ENCODE peak calls at places on chromosome 20, in five cellular contexts. One of them, this sample, is unnamed.
A peak's percentile ranks its signal among the peaks of the same experiment; 100 is the strongest.

GRCh38 chr20:47133809-47134456 is 222.6 kb downstream of the ZMYND8 start:
- DNase-seq in Panc1: no peak
- DNase-seq in stomach: no peak
- DNase-seq in breast epithelium: no peak
- DNase-seq in cardiac muscle cell: no peak
- DNase-seq in this sample: no peak

GRCh38 chr20:37384683-37385174 is 38.8 kb downstream of the SRC start:
- DNase-seq in Panc1: no peak
- DNase-seq in stomach: peak; percentile 69
- DNase-seq in breast epithelium: peak; percentile 61
- DNase-seq in cardiac muscle cell: peak; percentile 74
- DNase-seq in this sample: no peak

GRCh38 chr20:50635676-50636600 is 55.4 kb downstream of the RIPOR3 start:
- DNase-seq in Panc1: peak; percentile 59
- DNase-seq in stomach: peak; percentile 81
- DNase-seq in breast epithelium: peak; percentile 62
- DNase-seq in cardiac muscle cell: peak; percentile 88
- DNase-seq in this sample: peak; percentile 53

GRCh38 chr20:50399003-50399916 is 110.9 kb upstream of the PTPN1 start:
- DNase-seq in Panc1: no peak
- DNase-seq in stomach: peak; percentile 51
- DNase-seq in breast epithelium: no peak
- DNase-seq in cardiac muscle cell: peak; percentile 88
- DNase-seq in this sample: no peak

GRCh38 chr20:4809707-4810106 is 88.0 kb downstream of the PRND start:
- DNase-seq in Panc1: no peak
- DNase-seq in stomach: no peak
- DNase-seq in breast epithelium: no peak
- DNase-seq in cardiac muscle cell: no peak
- DNase-seq in this sample: no peak

GRCh38 chr20:49579874-49580817 is 12.2 kb upstream of the PTGIS start:
- DNase-seq in Panc1: no peak
- DNase-seq in stomach: no peak
- DNase-seq in breast epithelium: no peak
- DNase-seq in cardiac muscle cell: no peak
- DNase-seq in this sample: no peak

GRCh38 chr20:57683876-57684275 is 25.9 kb downstream of the PMEPA1 start:
- DNase-seq in Panc1: no peak
- DNase-seq in stomach: no peak
- DNase-seq in breast epithelium: no peak
- DNase-seq in cardiac muscle cell: no peak
- DNase-seq in this sample: no peak

GRCh38 chr20:21693322-21693721 is 12.1 kb upstream of the PAX1 start:
- DNase-seq in Panc1: no peak
- DNase-seq in stomach: no peak
- DNase-seq in breast epithelium: no peak
- DNase-seq in cardiac muscle cell: peak; percentile 36
- DNase-seq in this sample: peak; percentile 5

GRCh38 chr20:15658295-15658694 is 915.0 kb downstream of the KIF16B start:
- DNase-seq in Panc1: no peak
- DNase-seq in stomach: no peak
- DNase-seq in breast epithelium: no peak
- DNase-seq in cardiac muscle cell: no peak
- DNase-seq in this sample: no peak

GRCh38 chr20:64048402-64049044 is 916 bp downstream of the SOX18 start:
- DNase-seq in Panc1: no peak
- DNase-seq in stomach: no peak
- DNase-seq in breast epithelium: no peak
- DNase-seq in cardiac muscle cell: peak; percentile 14
- DNase-seq in this sample: no peak

GRCh38 chr20:32474967-32475819 is 109.9 kb downstream of the NOL4L start:
- DNase-seq in Panc1: no peak
- DNase-seq in stomach: peak; percentile 90
- DNase-seq in breast epithelium: peak; percentile 69
- DNase-seq in cardiac muscle cell: peak; percentile 91
- DNase-seq in this sample: peak; percentile 94

GRCh38 chr20:39986231-39986904 is 702.7 kb downstream of the MAFB start:
- DNase-seq in Panc1: no peak
- DNase-seq in stomach: no peak
- DNase-seq in breast epithelium: no peak
- DNase-seq in cardiac muscle cell: peak; percentile 65
- DNase-seq in this sample: no peak

GRCh38 chr20:1941226-1941625 is 46.0 kb downstream of the SIRPA start:
- DNase-seq in Panc1: no peak
- DNase-seq in stomach: no peak
- DNase-seq in breast epithelium: peak; percentile 52
- DNase-seq in cardiac muscle cell: no peak
- DNase-seq in this sample: no peak

GRCh38 chr20:14055127-14055742 is 59.9 kb downstream of the MACROD2 start:
- DNase-seq in Panc1: peak; percentile 51
- DNase-seq in stomach: no peak
- DNase-seq in breast epithelium: no peak
- DNase-seq in cardiac muscle cell: peak; percentile 76
- DNase-seq in this sample: peak; percentile 73

GRCh38 chr20:57590485-57591288 is 29.5 kb downstream of the ZBP1 start:
- DNase-seq in Panc1: no peak
- DNase-seq in stomach: no peak
- DNase-seq in breast epithelium: no peak
- DNase-seq in cardiac muscle cell: no peak
- DNase-seq in this sample: no peak

GRCh38 chr20:21556398-21556797 is 42.5 kb upstream of the NKX2-2 start:
- DNase-seq in Panc1: no peak
- DNase-seq in stomach: no peak
- DNase-seq in breast epithelium: no peak
- DNase-seq in cardiac muscle cell: no peak
- DNase-seq in this sample: no peak

GRCh38 chr20:37990571-37991151 is 42.6 kb downstream of the TTI1 start:
- DNase-seq in Panc1: peak; percentile 52
- DNase-seq in stomach: peak; percentile 71
- DNase-seq in breast epithelium: no peak
- DNase-seq in cardiac muscle cell: peak; percentile 68
- DNase-seq in this sample: peak; percentile 56

GRCh38 chr20:43944653-43945235 is 30.1 kb downstream of the TOX2 start:
- DNase-seq in Panc1: no peak
- DNase-seq in stomach: no peak
- DNase-seq in breast epithelium: no peak
- DNase-seq in cardiac muscle cell: no peak
- DNase-seq in this sample: no peak

GRCh38 chr20:37421988-37422387 is 76.0 kb downstream of the SRC start:
- DNase-seq in Panc1: no peak
- DNase-seq in stomach: no peak
- DNase-seq in breast epithelium: no peak
- DNase-seq in cardiac muscle cell: no peak
- DNase-seq in this sample: no peak

GRCh38 chr20:20887593-20888272 is 175.3 kb upstream of the RALGAPA2 start:
- DNase-seq in Panc1: no peak
- DNase-seq in stomach: no peak
- DNase-seq in breast epithelium: no peak
- DNase-seq in cardiac muscle cell: no peak
- DNase-seq in this sample: no peak

GRCh38 chr20:36317675-36318074 is 11.5 kb downstream of the DLGAP4 start:
- DNase-seq in Panc1: no peak
- DNase-seq in stomach: no peak
- DNase-seq in breast epithelium: no peak
- DNase-seq in cardiac muscle cell: no peak
- DNase-seq in this sample: no peak

GRCh38 chr20:23959054-23959453 is 29.5 kb downstream of the GGTLC1 start:
- DNase-seq in Panc1: no peak
- DNase-seq in stomach: no peak
- DNase-seq in breast epithelium: no peak
- DNase-seq in cardiac muscle cell: no peak
- DNase-seq in this sample: no peak

GRCh38 chr20:37278966-37279590 is 10.4 kb upstream of the MANBAL start:
- DNase-seq in Panc1: no peak
- DNase-seq in stomach: no peak
- DNase-seq in breast epithelium: no peak
- DNase-seq in cardiac muscle cell: no peak
- DNase-seq in this sample: no peak

GRCh38 chr20:51447097-51447764 is 95.3 kb downstream of the NFATC2 start:
- DNase-seq in Panc1: peak; percentile 54
- DNase-seq in stomach: no peak
- DNase-seq in breast epithelium: peak; percentile 74
- DNase-seq in cardiac muscle cell: no peak
- DNase-seq in this sample: no peak

GRCh38 chr20:50980071-50980681 is 21.6 kb downstream of the MOCS3 start:
- DNase-seq in Panc1: peak; percentile 99
- DNase-seq in stomach: no peak
- DNase-seq in breast epithelium: no peak
- DNase-seq in cardiac muscle cell: no peak
- DNase-seq in this sample: no peak

GRCh38 chr20:63330940-63331339 is 30.2 kb downstream of the CHRNA4 start:
- DNase-seq in Panc1: no peak
- DNase-seq in stomach: no peak
- DNase-seq in breast epithelium: no peak
- DNase-seq in cardiac muscle cell: no peak
- DNase-seq in this sample: no peak

GRCh38 chr20:364905-365794 is 15.4 kb upstream of the TRIB3 start:
- DNase-seq in Panc1: no peak
- DNase-seq in stomach: no peak
- DNase-seq in breast epithelium: no peak
- DNase-seq in cardiac muscle cell: no peak
- DNase-seq in this sample: no peak

GRCh38 chr20:57881466-57882405 is 171.9 kb upstream of the PMEPA1 start:
- DNase-seq in Panc1: no peak
- DNase-seq in stomach: no peak
- DNase-seq in breast epithelium: no peak
- DNase-seq in cardiac muscle cell: no peak
- DNase-seq in this sample: no peak

GRCh38 chr20:38620501-38620900 is 18.9 kb downstream of the ARHGAP40 start:
- DNase-seq in Panc1: no peak
- DNase-seq in stomach: no peak
- DNase-seq in breast epithelium: no peak
- DNase-seq in cardiac muscle cell: no peak
- DNase-seq in this sample: no peak

GRCh38 chr20:7516631-7517051 is 423.6 kb downstream of the HAO1 start:
- DNase-seq in Panc1: no peak
- DNase-seq in stomach: no peak
- DNase-seq in breast epithelium: no peak
- DNase-seq in cardiac muscle cell: no peak
- DNase-seq in this sample: no peak

GRCh38 chr20:38706482-38706881 is 17.8 kb upstream of the SLC32A1 start:
- DNase-seq in Panc1: no peak
- DNase-seq in stomach: no peak
- DNase-seq in breast epithelium: no peak
- DNase-seq in cardiac muscle cell: no peak
- DNase-seq in this sample: no peak

DNA sequence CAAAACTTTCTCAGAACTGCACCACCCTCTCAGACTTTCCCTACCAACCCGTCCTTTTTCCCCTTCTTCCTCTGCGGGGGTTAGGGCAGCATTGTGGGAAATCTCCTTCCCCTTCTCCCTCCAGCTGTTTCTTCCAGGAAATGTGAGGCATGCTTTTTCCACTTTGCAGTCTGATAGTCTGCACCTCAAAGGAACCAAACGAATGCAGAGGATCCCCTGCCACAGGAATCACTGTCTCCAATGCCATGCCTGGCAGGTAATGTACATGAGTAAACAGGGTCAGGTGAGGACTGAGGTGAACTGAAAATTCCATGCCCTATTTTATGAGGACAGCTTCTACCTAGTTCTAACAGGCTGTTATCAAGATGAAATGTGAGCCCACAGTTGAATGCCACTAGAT is 218.4 kb downstream of the BCAS1 start:
- DNase-seq in Panc1: no peak
- DNase-seq in stomach: no peak
- DNase-seq in breast epithelium: no peak
- DNase-seq in cardiac muscle cell: no peak
- DNase-seq in this sample: no peak
- H3K9me3 ChIP-seq in Panc1: no peaks in the 10 kb centered on the region
- H3K9me3 ChIP-seq in stomach: no peaks in the 10 kb centered on the region
- H3K9me3 ChIP-seq in breast epithelium: no peaks in the 10 kb centered on the region
- H3K9me3 ChIP-seq in cardiac muscle cell: no peaks in the 10 kb centered on the region
- H3K9me3 ChIP-seq in this sample: no peaks in the 10 kb centered on the region

DNA sequence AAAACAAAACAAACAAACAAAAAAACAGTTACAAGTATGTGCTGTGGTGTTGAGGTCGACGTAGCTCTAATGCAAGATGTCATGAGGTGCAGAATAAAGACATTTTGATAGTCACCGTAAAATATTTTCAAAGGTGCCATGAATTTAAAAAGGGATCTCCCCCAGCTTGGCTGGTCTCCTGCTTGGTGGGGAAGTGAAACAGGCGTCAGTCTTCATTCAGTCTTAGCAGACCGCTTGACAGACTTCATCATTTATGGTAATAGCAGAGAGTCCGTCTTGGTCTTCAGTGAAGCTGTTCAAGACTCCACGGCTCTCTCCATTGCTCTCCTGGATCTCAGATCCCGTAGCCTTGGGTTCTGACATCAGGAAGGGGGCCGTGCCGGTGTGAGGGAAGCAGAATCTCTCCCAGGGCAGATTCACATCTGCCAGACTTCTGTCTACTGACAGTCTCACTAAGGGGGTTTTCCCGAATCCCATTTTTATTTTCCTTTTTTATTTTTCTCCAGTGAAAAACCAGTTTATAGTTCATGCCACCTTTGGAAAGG is 1.6 kb downstream of the SLC24A3 start:
- DNase-seq in Panc1: no peak
- DNase-seq in stomach: no peak
- DNase-seq in breast epithelium: no peak
- DNase-seq in cardiac muscle cell: no peak
- DNase-seq in this sample: no peak
- H3K4me3 ChIP-seq in Panc1: no peak overlapping the region
- H3K4me3 ChIP-seq in stomach: peak overlapping the region; percentile 67
- H3K4me3 ChIP-seq in breast epithelium: no peak overlapping the region
- H3K4me3 ChIP-seq in cardiac muscle cell: no peak overlapping the region
- H3K4me3 ChIP-seq in this sample: no peak overlapping the region

GRCh38 chr20:28562510-28562898 is 2695.0 kb upstream of the DEFB115 start:
- DNase-seq in Panc1: peak; percentile 81
- DNase-seq in stomach: no peak
- DNase-seq in breast epithelium: no peak
- DNase-seq in cardiac muscle cell: no peak
- DNase-seq in this sample: no peak
- H3K9me3 ChIP-seq in Panc1: peaks cover 2% of the 10 kb centered on the region
- H3K9me3 ChIP-seq in stomach: peaks cover 30% of the 10 kb centered on the region
- H3K9me3 ChIP-seq in breast epithelium: peaks cover 2% of the 10 kb centered on the region
- H3K9me3 ChIP-seq in cardiac muscle cell: no peaks in the 10 kb centered on the region
- H3K9me3 ChIP-seq in this sample: no peaks in the 10 kb centered on the region

DNA sequence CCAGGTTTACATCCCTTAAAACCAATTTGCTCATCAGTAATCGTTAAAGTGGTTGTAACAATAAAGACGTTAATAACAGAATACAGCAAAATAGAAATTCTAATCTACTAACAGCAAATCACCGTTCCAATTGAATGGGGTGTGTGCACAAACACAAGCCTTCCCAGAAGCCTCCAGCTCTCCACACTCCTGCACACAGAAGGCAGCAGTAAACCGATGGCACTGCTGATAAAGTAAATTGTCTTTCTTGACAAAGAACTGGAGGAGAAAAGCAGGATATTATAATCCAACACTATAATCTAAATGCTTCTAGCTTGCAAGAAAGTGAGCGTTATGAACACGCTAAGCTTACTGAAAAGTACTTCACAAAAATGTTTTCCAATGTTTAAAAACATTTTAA is 7.0 kb downstream of the ZNF217 start:
- DNase-seq in Panc1: no peak
- DNase-seq in stomach: peak; percentile 5
- DNase-seq in breast epithelium: no peak
- DNase-seq in cardiac muscle cell: no peak
- DNase-seq in this sample: peak; percentile 25
- H3K4me3 ChIP-seq in Panc1: peak overlapping the region; percentile 15
- H3K4me3 ChIP-seq in stomach: no peak overlapping the region
- H3K4me3 ChIP-seq in breast epithelium: no peak overlapping the region
- H3K4me3 ChIP-seq in cardiac muscle cell: no peak overlapping the region
- H3K4me3 ChIP-seq in this sample: no peak overlapping the region

GRCh38 chr20:60966031-60966430 is 286.0 kb upstream of the CDH4 start:
- DNase-seq in Panc1: no peak
- DNase-seq in stomach: no peak
- DNase-seq in breast epithelium: no peak
- DNase-seq in cardiac muscle cell: no peak
- DNase-seq in this sample: no peak
- H3K9me3 ChIP-seq in Panc1: no peaks in the 10 kb centered on the region
- H3K9me3 ChIP-seq in stomach: no peaks in the 10 kb centered on the region
- H3K9me3 ChIP-seq in breast epithelium: no peaks in the 10 kb centered on the region
- H3K9me3 ChIP-seq in cardiac muscle cell: no peaks in the 10 kb centered on the region
- H3K9me3 ChIP-seq in this sample: no peaks in the 10 kb centered on the region

This sample was measured in small intestine.